ENCODE peak calls at places on chromosomes 5 and 9, in six cellular contexts. One of them, this sample, is unnamed.
A peak's percentile ranks its signal among the peaks of the same experiment; 100 is the strongest.

GRCh38 chr9:133881671-133882381 is 110.3 kb downstream of the VAV2 start:
- DNase-seq in progenitor cell of endocrine pancreas: no peak
- DNase-seq in OCI-LY7: no peak
- DNase-seq in type B pancreatic cell: no peak
- DNase-seq in GM20000: no peak
- DNase-seq in hepatocyte: no peak
- DNase-seq in this sample: no peak

GRCh38 chr9:91425270-91425669 is 1.6 kb upstream of the NFIL3 start:
- DNase-seq in progenitor cell of endocrine pancreas: no peak
- DNase-seq in OCI-LY7: no peak
- DNase-seq in type B pancreatic cell: no peak
- DNase-seq in GM20000: no peak
- DNase-seq in hepatocyte: no peak
- DNase-seq in this sample: peak; percentile 30

GRCh38 chr5:154077692-154078091 is 38.9 kb downstream of the MFAP3 start:
- DNase-seq in progenitor cell of endocrine pancreas: no peak
- DNase-seq in OCI-LY7: no peak
- DNase-seq in type B pancreatic cell: no peak
- DNase-seq in GM20000: no peak
- DNase-seq in hepatocyte: peak; percentile 43
- DNase-seq in this sample: no peak

GRCh38 chr5:141050622-141051525 is at the start of gene PCDHB1:
- DNase-seq in progenitor cell of endocrine pancreas: no peak
- DNase-seq in OCI-LY7: no peak
- DNase-seq in type B pancreatic cell: no peak
- DNase-seq in GM20000: no peak
- DNase-seq in hepatocyte: peak; percentile 31
- DNase-seq in this sample: no peak

GRCh38 chr5:107538331-107539162 is 132.2 kb downstream of the EFNA5 start:
- DNase-seq in progenitor cell of endocrine pancreas: no peak
- DNase-seq in OCI-LY7: no peak
- DNase-seq in type B pancreatic cell: no peak
- DNase-seq in GM20000: no peak
- DNase-seq in hepatocyte: no peak
- DNase-seq in this sample: no peak

GRCh38 chr9:35605336-35606137 is 475 bp downstream of the TESK1 start:
- DNase-seq in progenitor cell of endocrine pancreas: no peak
- DNase-seq in OCI-LY7: peak; percentile 46
- DNase-seq in type B pancreatic cell: no peak
- DNase-seq in GM20000: peak; percentile 56
- DNase-seq in hepatocyte: peak; percentile 52
- DNase-seq in this sample: no peak

GRCh38 chr5:167949435-167949834 is 342.0 kb upstream of the WWC1 start:
- DNase-seq in progenitor cell of endocrine pancreas: no peak
- DNase-seq in OCI-LY7: no peak
- DNase-seq in type B pancreatic cell: no peak
- DNase-seq in GM20000: no peak
- DNase-seq in hepatocyte: no peak
- DNase-seq in this sample: no peak

GRCh38 chr5:172175263-172175719 is 12.7 kb downstream of the STK10 start:
- DNase-seq in progenitor cell of endocrine pancreas: no peak
- DNase-seq in OCI-LY7: peak; percentile 93
- DNase-seq in type B pancreatic cell: no peak
- DNase-seq in GM20000: peak; percentile 77
- DNase-seq in hepatocyte: no peak
- DNase-seq in this sample: no peak

GRCh38 chr5:147509041-147509709 is 693 bp downstream of the DPYSL3 start:
- DNase-seq in progenitor cell of endocrine pancreas: peak; percentile 9
- DNase-seq in OCI-LY7: no peak
- DNase-seq in type B pancreatic cell: peak; percentile 73
- DNase-seq in GM20000: no peak
- DNase-seq in hepatocyte: peak; percentile 22
- DNase-seq in this sample: peak; percentile 85

GRCh38 chr5:10866913-10867312 is 105.9 kb upstream of the DAP start:
- DNase-seq in progenitor cell of endocrine pancreas: no peak
- DNase-seq in OCI-LY7: no peak
- DNase-seq in type B pancreatic cell: no peak
- DNase-seq in GM20000: no peak
- DNase-seq in hepatocyte: no peak
- DNase-seq in this sample: no peak

GRCh38 chr9:123129411-123129810 is 95.9 kb downstream of the GPR21 start:
- DNase-seq in progenitor cell of endocrine pancreas: no peak
- DNase-seq in OCI-LY7: no peak
- DNase-seq in type B pancreatic cell: no peak
- DNase-seq in GM20000: no peak
- DNase-seq in hepatocyte: no peak
- DNase-seq in this sample: no peak

GRCh38 chr5:160940725-160941124 is 88.7 kb upstream of the ATP10B start:
- DNase-seq in progenitor cell of endocrine pancreas: no peak
- DNase-seq in OCI-LY7: no peak
- DNase-seq in type B pancreatic cell: no peak
- DNase-seq in GM20000: no peak
- DNase-seq in hepatocyte: no peak
- DNase-seq in this sample: no peak

GRCh38 chr5:51034501-51034900 is 348.7 kb upstream of the ISL1 start:
- DNase-seq in progenitor cell of endocrine pancreas: no peak
- DNase-seq in OCI-LY7: no peak
- DNase-seq in type B pancreatic cell: no peak
- DNase-seq in GM20000: no peak
- DNase-seq in hepatocyte: no peak
- DNase-seq in this sample: no peak

GRCh38 chr5:175738595-175739133 is 80.8 kb downstream of the HRH2 start:
- DNase-seq in progenitor cell of endocrine pancreas: no peak
- DNase-seq in OCI-LY7: no peak
- DNase-seq in type B pancreatic cell: no peak
- DNase-seq in GM20000: no peak
- DNase-seq in hepatocyte: no peak
- DNase-seq in this sample: peak; percentile 66

GRCh38 chr9:134913041-134913712 is 4.5 kb downstream of the FCN1 start:
- DNase-seq in progenitor cell of endocrine pancreas: no peak
- DNase-seq in OCI-LY7: no peak
- DNase-seq in type B pancreatic cell: peak; percentile 65
- DNase-seq in GM20000: no peak
- DNase-seq in hepatocyte: no peak
- DNase-seq in this sample: peak; percentile 79

GRCh38 chr5:167950126-167950721 is 341.2 kb upstream of the WWC1 start:
- DNase-seq in progenitor cell of endocrine pancreas: no peak
- DNase-seq in OCI-LY7: no peak
- DNase-seq in type B pancreatic cell: no peak
- DNase-seq in GM20000: no peak
- DNase-seq in hepatocyte: no peak
- DNase-seq in this sample: no peak

GRCh38 chr5:177508837-177509236 is 789 bp downstream of the DOK3 start:
- DNase-seq in progenitor cell of endocrine pancreas: no peak
- DNase-seq in OCI-LY7: peak; percentile 90
- DNase-seq in type B pancreatic cell: no peak
- DNase-seq in GM20000: peak; percentile 67
- DNase-seq in hepatocyte: no peak
- DNase-seq in this sample: no peak

GRCh38 chr9:131781069-131781468 is 41.2 kb upstream of the RAPGEF1 start:
- DNase-seq in progenitor cell of endocrine pancreas: no peak
- DNase-seq in OCI-LY7: no peak
- DNase-seq in type B pancreatic cell: no peak
- DNase-seq in GM20000: no peak
- DNase-seq in hepatocyte: no peak
- DNase-seq in this sample: no peak

DNA sequence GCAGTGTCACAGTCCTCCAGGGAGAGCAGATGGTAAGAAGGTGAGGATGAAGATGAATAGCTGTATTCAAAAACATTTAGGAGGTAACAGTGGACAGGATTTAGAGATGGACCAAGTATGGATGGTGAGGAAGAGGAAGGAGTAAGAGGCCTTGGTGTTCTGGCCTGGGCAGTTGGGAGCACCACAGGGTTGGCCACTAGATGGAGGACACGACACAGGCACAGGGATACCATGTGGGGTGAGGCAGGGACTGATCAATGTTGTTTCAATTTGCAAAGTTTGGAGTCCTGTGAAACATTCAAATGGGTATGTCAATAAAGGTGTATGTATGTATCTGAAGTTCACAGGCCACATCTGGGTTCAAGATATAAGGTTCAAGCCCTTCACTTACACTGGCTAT is 141.1 kb upstream of the RASEF start:
- DNase-seq in progenitor cell of endocrine pancreas: no peak
- DNase-seq in OCI-LY7: no peak
- DNase-seq in type B pancreatic cell: no peak
- DNase-seq in GM20000: no peak
- DNase-seq in hepatocyte: no peak
- DNase-seq in this sample: no peak
- TF ChIP-seq CTCF in progenitor cell of endocrine pancreas: peak; percentile 36
- TF ChIP-seq CTCF in OCI-LY7: no peak
- TF ChIP-seq CTCF in type B pancreatic cell: peak; percentile 13
- TF ChIP-seq CTCF in GM20000: no peak
- TF ChIP-seq CTCF in hepatocyte: peak; percentile 11
- TF ChIP-seq CTCF in this sample: no peak

GRCh38 chr5:138629383-138629782 is 54.2 kb upstream of the HSPA9 start:
- DNase-seq in progenitor cell of endocrine pancreas: no peak
- DNase-seq in OCI-LY7: no peak
- DNase-seq in type B pancreatic cell: no peak
- DNase-seq in GM20000: no peak
- DNase-seq in hepatocyte: no peak
- DNase-seq in this sample: no peak
- TF ChIP-seq CTCF in progenitor cell of endocrine pancreas: no peak
- TF ChIP-seq CTCF in OCI-LY7: no peak
- TF ChIP-seq CTCF in type B pancreatic cell: no peak
- TF ChIP-seq CTCF in GM20000: no peak
- TF ChIP-seq CTCF in hepatocyte: no peak
- TF ChIP-seq CTCF in this sample: no peak

DNA sequence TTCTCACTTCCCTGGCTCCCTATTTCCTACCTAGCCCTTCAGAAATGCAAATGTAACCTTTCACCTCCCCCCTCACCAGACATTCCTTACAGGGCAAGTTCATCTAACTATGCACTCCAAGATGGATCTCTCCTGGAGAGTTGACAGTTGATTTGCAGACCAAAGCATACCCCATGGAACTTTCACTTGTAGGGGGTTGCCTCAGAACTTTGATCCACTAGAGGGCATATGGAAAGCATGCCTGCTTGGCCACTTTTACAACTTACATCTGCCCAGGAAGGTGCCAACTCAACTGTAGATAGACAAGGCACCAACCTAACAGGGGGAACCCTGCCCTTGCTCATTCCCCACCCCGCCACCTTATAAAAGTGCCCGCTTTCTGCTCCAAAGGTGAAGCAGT is 187.8 kb downstream of the NXNL2 start:
- DNase-seq in progenitor cell of endocrine pancreas: no peak
- DNase-seq in OCI-LY7: peak; percentile 10
- DNase-seq in type B pancreatic cell: no peak
- DNase-seq in GM20000: no peak
- DNase-seq in hepatocyte: no peak
- DNase-seq in this sample: no peak
- TF ChIP-seq CTCF in progenitor cell of endocrine pancreas: no peak
- TF ChIP-seq CTCF in OCI-LY7: peak; percentile 62
- TF ChIP-seq CTCF in type B pancreatic cell: peak; percentile 27
- TF ChIP-seq CTCF in GM20000: no peak
- TF ChIP-seq CTCF in hepatocyte: peak; percentile 17
- TF ChIP-seq CTCF in this sample: peak; percentile 66

GRCh38 chr9:78262655-78263054 is 26.8 kb downstream of the CEP78 start:
- DNase-seq in progenitor cell of endocrine pancreas: no peak
- DNase-seq in OCI-LY7: no peak
- DNase-seq in type B pancreatic cell: no peak
- DNase-seq in GM20000: no peak
- DNase-seq in hepatocyte: no peak
- DNase-seq in this sample: no peak

GRCh38 chr9:78261403-78262001 is 25.6 kb downstream of the CEP78 start:
- DNase-seq in progenitor cell of endocrine pancreas: no peak
- DNase-seq in OCI-LY7: peak; percentile 54
- DNase-seq in type B pancreatic cell: no peak
- DNase-seq in GM20000: peak; percentile 25
- DNase-seq in hepatocyte: peak; percentile 31
- DNase-seq in this sample: no peak
- TF ChIP-seq CTCF in progenitor cell of endocrine pancreas: peak; percentile 81
- TF ChIP-seq CTCF in OCI-LY7: peak; percentile 91
- TF ChIP-seq CTCF in type B pancreatic cell: peak; percentile 89
- TF ChIP-seq CTCF in GM20000: peak; percentile 48
- TF ChIP-seq CTCF in hepatocyte: peak; percentile 71
- TF ChIP-seq CTCF in this sample: peak; percentile 64

GRCh38 chr9:108854094-108854493 is 1.7 kb downstream of the ACTL7B start:
- DNase-seq in progenitor cell of endocrine pancreas: no peak
- DNase-seq in OCI-LY7: no peak
- DNase-seq in type B pancreatic cell: no peak
- DNase-seq in GM20000: no peak
- DNase-seq in hepatocyte: no peak
- DNase-seq in this sample: no peak
- TF ChIP-seq CTCF in progenitor cell of endocrine pancreas: no peak
- TF ChIP-seq CTCF in OCI-LY7: peak; percentile 39
- TF ChIP-seq CTCF in type B pancreatic cell: no peak
- TF ChIP-seq CTCF in GM20000: no peak
- TF ChIP-seq CTCF in hepatocyte: no peak
- TF ChIP-seq CTCF in this sample: no peak

GRCh38 chr5:78751872-78752271 is 103.3 kb upstream of the LHFPL2 start:
- DNase-seq in progenitor cell of endocrine pancreas: no peak
- DNase-seq in OCI-LY7: no peak
- DNase-seq in type B pancreatic cell: no peak
- DNase-seq in GM20000: no peak
- DNase-seq in hepatocyte: no peak
- DNase-seq in this sample: no peak

GRCh38 chr5:78747703-78748359 is 99.3 kb upstream of the LHFPL2 start:
- DNase-seq in progenitor cell of endocrine pancreas: no peak
- DNase-seq in OCI-LY7: no peak
- DNase-seq in type B pancreatic cell: no peak
- DNase-seq in GM20000: no peak
- DNase-seq in hepatocyte: no peak
- DNase-seq in this sample: no peak

GRCh38 chr5:78746990-78747389 is 98.4 kb upstream of the LHFPL2 start:
- DNase-seq in progenitor cell of endocrine pancreas: no peak
- DNase-seq in OCI-LY7: no peak
- DNase-seq in type B pancreatic cell: no peak
- DNase-seq in GM20000: no peak
- DNase-seq in hepatocyte: no peak
- DNase-seq in this sample: no peak

GRCh38 chr5:78753093-78753531 is 104.5 kb upstream of the LHFPL2 start:
- DNase-seq in progenitor cell of endocrine pancreas: no peak
- DNase-seq in OCI-LY7: no peak
- DNase-seq in type B pancreatic cell: no peak
- DNase-seq in GM20000: no peak
- DNase-seq in hepatocyte: no peak
- DNase-seq in this sample: peak; percentile 75

DNA sequence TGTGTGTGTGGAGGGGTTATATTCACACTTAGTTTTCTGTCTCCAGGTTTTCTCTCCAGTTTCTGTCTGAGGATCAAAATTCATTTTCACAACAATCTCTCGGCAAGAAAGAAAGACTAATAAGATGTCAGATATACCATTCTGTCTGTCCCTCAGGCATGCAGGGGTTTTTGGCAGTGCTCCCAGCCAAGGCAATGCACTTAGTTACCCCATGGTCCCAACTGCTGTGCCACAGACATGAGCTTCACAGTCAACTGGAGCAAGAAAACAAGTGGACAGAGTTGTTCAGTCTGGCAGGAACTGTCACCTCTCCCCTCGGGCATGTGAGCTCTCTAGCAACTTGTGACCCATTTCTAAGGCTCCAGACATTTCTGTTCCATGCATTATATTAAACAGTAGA is 101.7 kb upstream of the LHFPL2 start:
- DNase-seq in progenitor cell of endocrine pancreas: no peak
- DNase-seq in OCI-LY7: no peak
- DNase-seq in type B pancreatic cell: no peak
- DNase-seq in GM20000: no peak
- DNase-seq in hepatocyte: no peak
- DNase-seq in this sample: no peak
- TF ChIP-seq CTCF in progenitor cell of endocrine pancreas: no peak
- TF ChIP-seq CTCF in OCI-LY7: no peak
- TF ChIP-seq CTCF in type B pancreatic cell: no peak
- TF ChIP-seq CTCF in GM20000: no peak
- TF ChIP-seq CTCF in hepatocyte: no peak
- TF ChIP-seq CTCF in this sample: no peak

This sample was measured in osteocyte.